ENCODE peak calls at places on chromosomes 2 and 18, in four cellular contexts. Q is Peyer's patch, R is IMR-90, D is adrenal gland. H is an unnamed sample.

GRCh38 chr2:101120124-101120996 is 30.8 kb downstream of the TBC1D8 start:
- DNase-seq in Q (no peak), R (peak), D (peak), H (no peak)

GRCh38 chr2:24613154-24613814 is 122.2 kb downstream of the NCOA1 start:
- DNase-seq in Q (no peak), R (peak), D (no peak), H (peak)

GRCh38 chr2:175318542-175318941 is 137.0 kb upstream of the ATP5MC3 start:
- DNase-seq in Q (no peak), R (no peak), D (no peak), H (no peak)

GRCh38 chr2:241197947-241198346 is 9.5 kb downstream of the ANO7 start:
- DNase-seq in Q (no peak), R (no peak), D (no peak), H (no peak)

GRCh38 chr18:79816981-79817606 is 19.4 kb downstream of the KCNG2 start:
- DNase-seq in Q (no peak), R (no peak), D (no peak), H (no peak)

GRCh38 chr18:43982582-43982981 is 698.1 kb upstream of the SETBP1 start:
- DNase-seq in Q (no peak), R (no peak), D (no peak), H (no peak)

GRCh38 chr2:130391872-130392670 is 36.2 kb downstream of the PTPN18 start:
- DNase-seq in Q (no peak), R (peak), D (no peak), H (no peak)

GRCh38 chr2:236867441-236868260 is 218.0 kb upstream of the COPS8 start:
- DNase-seq in Q (no peak), R (no peak), D (no peak), H (no peak)

GRCh38 chr2:172148246-172148645 is 45.5 kb upstream of the DLX2 start:
- DNase-seq in Q (no peak), R (no peak), D (no peak), H (no peak)

GRCh38 chr18:57730146-57730545 is 73.0 kb downstream of the ATP8B1 start:
- DNase-seq in Q (no peak), R (no peak), D (no peak), H (no peak)

GRCh38 chr2:96664366-96664765 is 21.8 kb downstream of the FER1L5 start:
- DNase-seq in Q (no peak), R (no peak), D (no peak), H (no peak)

GRCh38 chr18:50817898-50818250 is 1.9 kb downstream of the MRO start:
- DNase-seq in Q (no peak), R (peak), D (no peak), H (no peak)

GRCh38 chr2:38115216-38116012 is 39.5 kb upstream of the CYP1B1 start:
- DNase-seq in Q (peak), R (peak), D (peak), H (peak)

GRCh38 chr18:7846315-7846714 is 279.2 kb downstream of the PTPRM start:
- DNase-seq in Q (no peak), R (no peak), D (no peak), H (no peak)

GRCh38 chr2:156087875-156088274 is 244.6 kb downstream of the NR4A2 start:
- DNase-seq in Q (no peak), R (no peak), D (no peak), H (no peak)

GRCh38 chr2:14951569-14952285 is 319.2 kb downstream of the LRATD1 start:
- DNase-seq in Q (no peak), R (no peak), D (no peak), H (no peak)

GRCh38 chr2:202638710-202639109 is 3.9 kb downstream of the FAM117B start:
- DNase-seq in Q (no peak), R (no peak), D (no peak), H (no peak)

GRCh38 chr2:202634556-202635440 is at the start of gene FAM117B:
- DNase-seq in Q (peak), R (peak), D (peak), H (peak)

GRCh38 chr2:202633470-202633869 is 1.3 kb upstream of the FAM117B start:
- DNase-seq in Q (no peak), R (no peak), D (no peak), H (no peak)

GRCh38 chr2:202632682-202633081 is 2.1 kb upstream of the FAM117B start:
- DNase-seq in Q (no peak), R (peak), D (peak), H (no peak)

GRCh38 chr2:202635441-202636296 is 900 bp downstream of the FAM117B start:
- DNase-seq in Q (peak), R (peak), D (peak), H (peak)
- TF ChIP-seq POLR2A in Q (peak), R (no peak), D (peak), H (no peak)

GRCh38 chr2:197806317-197806633 is 1.9 kb downstream of the PLCL1 start:
- DNase-seq in Q (no peak), R (no peak), D (no peak), H (no peak)

GRCh38 chr2:197804758-197805597 is 585 bp downstream of the PLCL1 start:
- DNase-seq in Q (peak), R (peak), D (peak), H (no peak)

GRCh38 chr2:197803033-197803444 is 1.4 kb upstream of the PLCL1 start:
- DNase-seq in Q (no peak), R (peak), D (peak), H (no peak)

GRCh38 chr2:197805598-197806316 is 1.4 kb downstream of the PLCL1 start:
- DNase-seq in Q (no peak), R (no peak), D (no peak), H (no peak)

DNA sequence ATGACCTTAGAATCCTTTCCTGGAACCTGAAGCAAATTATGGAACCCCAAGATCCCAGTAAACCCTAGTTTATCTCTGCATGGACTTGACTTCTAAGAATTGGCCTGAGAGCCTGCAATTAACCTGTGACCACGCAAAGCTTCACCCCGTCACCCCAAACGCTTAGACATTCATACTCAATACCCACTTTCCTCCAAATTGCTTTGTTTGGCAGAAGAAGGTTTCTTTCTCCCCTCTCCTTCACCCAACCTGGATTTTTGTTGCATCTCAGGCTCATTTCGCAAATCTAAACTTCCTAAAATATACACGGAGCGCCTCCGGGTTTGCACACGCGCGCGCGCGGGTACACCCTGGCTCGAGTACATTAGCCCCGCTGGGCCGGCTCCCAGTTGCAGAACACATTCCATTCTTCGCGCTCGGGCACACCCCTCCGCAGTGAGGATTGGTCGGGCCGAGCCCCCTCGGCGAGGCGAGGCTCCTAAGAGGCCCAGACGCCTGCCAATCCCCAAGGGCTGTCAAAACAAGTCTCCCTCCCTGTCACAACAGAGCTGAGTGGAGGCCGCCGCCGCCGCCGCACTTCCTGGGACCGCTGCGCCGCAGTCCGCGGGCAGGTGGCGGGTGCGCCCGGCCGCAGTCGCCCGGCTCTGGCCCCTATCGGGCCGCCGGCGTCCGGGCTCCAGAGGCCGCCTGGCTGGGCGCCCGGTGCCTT is at the start of gene PLCL1:
- DNase-seq in Q (peak), R (peak), D (peak), H (peak)
- TF ChIP-seq POLR2A in Q (no peak), R (no peak), D (peak), H (no peak)

GRCh38 chr2:85852979-85853498 is 35.8 kb downstream of the ST3GAL5 start:
- DNase-seq in Q (peak), R (no peak), D (no peak), H (no peak)
- TF ChIP-seq POLR2A in Q (no peak), R (no peak), D (no peak), H (no peak)

GRCh38 chr2:128091691-128092050 is 671 bp downstream of the UGGT1 start:
- DNase-seq in Q (no peak), R (peak), D (no peak), H (no peak)

GRCh38 chr2:128092656-128093055 is 1.7 kb downstream of the UGGT1 start:
- DNase-seq in Q (no peak), R (no peak), D (no peak), H (no peak)

GRCh38 chr2:128093762-128094161 is 2.8 kb downstream of the UGGT1 start:
- DNase-seq in Q (no peak), R (no peak), D (no peak), H (no peak)

GRCh38 chr2:128090575-128090908 is 458 bp upstream of the UGGT1 start:
- DNase-seq in Q (no peak), R (no peak), D (no peak), H (no peak)

DNA sequence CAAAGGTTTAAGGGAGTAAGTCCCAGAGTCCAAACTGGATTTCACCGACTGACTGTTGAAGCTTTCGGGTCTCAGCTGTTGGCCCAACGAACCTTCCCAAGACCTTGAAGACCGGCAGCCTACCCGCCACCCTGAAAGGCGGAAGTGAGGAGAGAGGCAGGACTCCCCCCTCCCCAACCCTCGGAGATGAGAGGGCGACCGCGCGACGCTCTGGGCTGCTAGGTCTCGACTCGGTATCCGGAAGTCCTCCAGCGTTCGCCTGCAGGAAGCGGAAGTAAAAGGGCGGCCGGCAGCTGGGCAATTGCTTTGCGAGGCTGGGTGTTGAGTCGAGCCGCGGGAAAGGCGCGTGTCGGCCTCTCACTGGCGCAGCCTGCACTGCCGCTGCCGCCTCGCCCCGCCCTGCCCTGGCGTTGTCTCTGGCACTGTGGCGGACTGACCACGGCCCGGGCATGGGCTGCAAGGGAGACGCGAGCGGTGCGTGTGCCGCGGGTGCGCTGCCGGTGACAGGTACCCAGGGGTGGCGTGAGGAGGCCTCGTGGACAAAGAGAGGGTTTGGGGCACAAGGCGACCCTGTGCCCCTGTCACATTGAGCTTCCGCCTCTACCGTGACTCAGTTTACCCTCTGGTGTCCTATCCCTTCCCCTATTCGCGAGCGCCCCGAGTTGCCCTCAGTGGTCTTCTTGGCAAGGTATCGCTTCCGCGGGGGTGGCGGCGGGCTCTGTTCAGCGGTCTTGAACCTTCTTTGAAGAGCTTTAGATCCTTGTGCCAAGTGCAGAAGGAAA is at the start of gene UGGT1:
- DNase-seq in Q (peak), R (peak), D (peak), H (peak)
- TF ChIP-seq POLR2A in Q (peak), R (peak), D (peak), H (peak)

GRCh38 chr2:55233658-55233940 is 1.1 kb downstream of the RPS27A start:
- DNase-seq in Q (no peak), R (no peak), D (no peak), H (no peak)

GRCh38 chr2:55231546-55232083 is 478 bp downstream of the CLHC1 start:
- DNase-seq in Q (no peak), R (peak), D (no peak), H (peak)

GRCh38 chr2:55230551-55230950 is 1.5 kb downstream of the CLHC1 start:
- DNase-seq in Q (no peak), R (no peak), D (no peak), H (no peak)

GRCh38 chr2:55232084-55232862 is at the start of the genes CLHC1 and RPS27A:
- DNase-seq in Q (peak), R (peak), D (peak), H (peak)

GRCh38 chr2:55232863-55233657 is 572 bp downstream of the RPS27A start:
- DNase-seq in Q (no peak), R (peak), D (peak), H (no peak)
- TF ChIP-seq POLR2A in Q (no peak), R (no peak), D (no peak), H (no peak)

DNA sequence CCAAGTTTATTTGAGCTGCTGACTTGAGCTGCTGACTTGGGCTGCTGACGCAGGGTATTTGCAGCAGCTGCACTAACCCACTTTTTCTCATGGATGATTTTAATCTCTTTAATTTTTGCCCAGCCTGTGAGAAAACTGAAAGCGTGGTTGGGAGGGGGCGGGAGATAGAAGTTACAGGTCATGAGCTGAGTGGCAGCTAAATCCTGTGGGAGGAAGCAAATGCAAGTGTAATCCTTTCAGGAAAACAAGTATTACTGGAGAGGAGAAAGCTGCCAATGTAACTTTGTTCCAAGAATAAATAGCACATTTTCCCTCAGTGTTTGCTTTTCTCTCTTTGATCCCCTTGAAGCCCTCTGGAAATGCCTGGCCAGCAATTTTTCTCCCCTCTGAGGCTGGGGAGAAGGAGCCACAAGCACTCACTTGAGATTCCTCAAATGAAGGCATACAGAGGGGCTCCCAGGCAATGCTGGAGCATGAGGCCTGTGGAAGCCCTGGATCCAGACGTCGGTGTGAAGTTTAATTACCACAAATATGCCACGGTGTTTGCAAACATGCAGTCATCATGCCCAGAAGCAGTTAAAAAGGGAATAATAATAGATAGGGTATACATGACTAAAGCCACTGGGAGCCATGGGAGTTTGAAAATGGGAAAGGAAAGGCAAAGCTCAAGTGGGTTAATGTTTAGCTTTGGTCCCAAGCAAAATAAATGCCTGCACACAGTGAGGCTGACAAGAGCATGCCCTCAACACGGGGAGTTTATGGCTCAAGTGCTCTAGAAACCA is 10.4 kb upstream of the EVA1A start:
- DNase-seq in Q (no peak), R (peak), D (no peak), H (no peak)
- TF ChIP-seq POLR2A in Q (no peak), R (no peak), D (no peak), H (no peak)

GRCh38 chr2:74457549-74458131 is 598 bp upstream of the WBP1 start:
- DNase-seq in Q (peak), R (no peak), D (peak), H (no peak)

GRCh38 chr2:74457129-74457548 is 1.1 kb upstream of the WBP1 start:
- DNase-seq in Q (no peak), R (peak), D (no peak), H (no peak)

GRCh38 chr2:74459377-74460118 is 1.3 kb downstream of the WBP1 start:
- DNase-seq in Q (no peak), R (no peak), D (no peak), H (no peak)

GRCh38 chr2:74458957-74459290 is 686 bp downstream of the WBP1 start:
- DNase-seq in Q (no peak), R (no peak), D (no peak), H (no peak)

GRCh38 chr2:74458132-74458956 is at the start of gene WBP1:
- DNase-seq in Q (peak), R (peak), D (peak), H (peak)
- TF ChIP-seq POLR2A in Q (peak), R (no peak), D (peak), H (peak)

DNA sequence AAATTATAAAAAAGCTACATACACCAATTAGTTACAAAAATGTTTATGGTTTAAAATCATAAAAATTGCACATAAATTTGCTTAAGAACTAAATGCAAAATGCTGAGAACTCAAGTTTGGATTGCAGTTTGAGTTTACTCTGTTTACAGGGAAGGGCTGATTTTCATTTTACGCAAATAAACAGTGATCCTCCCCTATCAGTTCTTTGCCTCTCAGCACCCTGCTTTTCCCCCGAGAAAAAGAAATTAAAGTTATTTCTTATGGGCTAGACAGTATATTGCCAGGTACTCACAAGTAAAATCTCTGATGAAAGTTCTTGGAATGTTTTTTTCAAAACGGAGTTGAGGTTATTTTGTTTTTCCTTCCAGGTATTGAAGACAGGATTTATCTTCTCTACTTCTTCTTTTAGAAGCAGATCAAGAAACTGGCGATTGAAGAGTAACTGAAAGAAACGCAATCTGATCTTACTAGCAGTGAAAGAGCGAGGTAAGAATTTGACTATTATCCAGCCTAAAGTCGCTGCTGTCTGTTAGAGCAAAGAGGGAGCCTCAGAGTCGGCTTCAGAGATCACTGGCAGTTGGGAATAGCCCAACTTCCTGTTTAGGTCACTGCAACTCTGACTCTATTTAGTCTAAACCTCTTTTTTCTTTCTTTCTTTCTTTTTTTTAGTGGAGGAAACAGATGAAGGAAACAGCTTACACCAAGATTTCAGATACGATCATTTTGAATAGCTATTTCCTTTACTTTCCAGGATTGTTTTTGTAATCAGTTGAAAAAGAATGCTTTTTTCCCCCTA is at the start of gene TFPI:
- DNase-seq in Q (no peak), R (peak), D (no peak), H (no peak)
- TF ChIP-seq POLR2A in Q (no peak), R (peak), D (peak), H (no peak)

H was measured in H54.